ENCODE peak calls at places on chromosomes 4 and X, in ten cellular contexts. C is astrocyte, G is SW480, M is T1000, N is germinal center, V is OCI-LY7, J is Peyer's patch, W is adrenal gland, B is brain microvascular endothelial cell, P is A549. Q is an unnamed sample.

GRCh38 chr4:153222162-153222789 is 18.0 kb downstream of the TRIM2 start:
- DNase-seq in W (peak), J (peak), G (no peak), N (peak), C (peak), V (no peak), M (peak), P (no peak), B (peak), Q (peak)

GRCh38 chr4:98275129-98275528 is 13.9 kb downstream of the RAP1GDS1 start:
- DNase-seq in W (no peak), B (no peak), C (no peak), G (no peak), V (no peak), N (no peak), P (no peak), J (no peak), M (no peak), Q (no peak)

GRCh38 chr4:39285111-39285795 is 80.9 kb downstream of the RFC1 start:
- DNase-seq in M (no peak), N (no peak), P (no peak), G (no peak), W (no peak), J (no peak), V (no peak), C (no peak), B (no peak), Q (no peak)

GRCh38 chr4:126526335-126526734 is 1106.4 kb upstream of the INTU start:
- DNase-seq in C (no peak), P (no peak), V (no peak), W (no peak), N (no peak), J (no peak), B (no peak), M (no peak), G (no peak), Q (peak)

GRCh38 chr4:167177925-167178324 is 56.4 kb downstream of the SPOCK3 start:
- DNase-seq in W (no peak), C (no peak), V (no peak), G (no peak), B (no peak), P (no peak), M (no peak), J (no peak), N (no peak), Q (no peak)

GRCh38 chrX:8629871-8630270 is 102.1 kb downstream of the ANOS1 start:
- DNase-seq in N (no peak), P (no peak), V (no peak), B (peak), J (no peak), G (no peak), C (peak), W (no peak), M (peak), Q (no peak)

GRCh38 chr4:158172196-158172557 is 648 bp downstream of the GASK1B start:
- DNase-seq in J (no peak), G (no peak), P (no peak), V (no peak), B (peak), M (no peak), C (peak), N (no peak), W (no peak), Q (no peak)

GRCh38 chr4:105520819-105521790 is 31.3 kb upstream of the ARHGEF38 start:
- DNase-seq in M (no peak), B (peak), V (peak), P (peak), G (peak), N (peak), C (peak), W (peak), J (peak), Q (peak)

GRCh38 chrX:261858-262390 is 19.3 kb upstream of the PLCXD1 start:
- DNase-seq in N (no peak), B (no peak), P (no peak), V (no peak), W (no peak), M (no peak), C (no peak), J (peak), G (no peak), Q (no peak)

Q was measured in stromal cell of bone marrow.